ENCODE peak calls at places on chromosomes 7 and 10, in five cellular contexts. Z is AG04450, I is GM03348, Y is NCI-H748 treated with DMSO at 0.1 percent for 48 hours, V is occipital lobe. X is an unnamed sample.

GRCh38 chr10:124065382-124066155 is 27.8 kb downstream of the CHST15 start:
- DNase-seq in Z (no peak), I (no peak), Y (no peak), V (no peak), X (no peak)

GRCh38 chr7:118259115-118259514 is 34.6 kb downstream of the ANKRD7 start:
- DNase-seq in Z (no peak), I (no peak), Y (no peak), V (no peak), X (no peak)

GRCh38 chr7:105890290-105890997 is 14.0 kb upstream of the ATXN7L1 start:
- DNase-seq in Z (no peak), I (no peak), Y (no peak), V (no peak), X (peak)

GRCh38 chr7:8290645-8291308 is 28.8 kb upstream of the ICA1 start:
- DNase-seq in Z (no peak), I (no peak), Y (peak), V (no peak), X (peak)

GRCh38 chr7:105003275-105003674 is 10.7 kb upstream of the KMT2E start:
- DNase-seq in Z (no peak), I (no peak), Y (no peak), V (peak), X (peak)

GRCh38 chr10:27474741-27475140 is 29.4 kb upstream of the RAB18 start:
- DNase-seq in Z (no peak), I (no peak), Y (no peak), V (no peak), X (no peak)

GRCh38 chr7:155562106-155562505 is 15.7 kb upstream of the CNPY1 start:
- DNase-seq in Z (no peak), I (no peak), Y (no peak), V (no peak), X (no peak)

GRCh38 chr10:1368772-1369171 is 312.6 kb downstream of the WDR37 start:
- DNase-seq in Z (no peak), I (no peak), Y (no peak), V (no peak), X (peak)

GRCh38 chr7:26398436-26399308 is 107.0 kb downstream of the SNX10 start:
- DNase-seq in Z (no peak), I (peak), Y (peak), V (peak), X (peak)

GRCh38 chr7:34320926-34321609 is 336.9 kb upstream of the NPSR1 start:
- DNase-seq in Z (peak), I (peak), Y (peak), V (peak), X (peak)

GRCh38 chr7:79593819-79594218 is 140.4 kb upstream of the MAGI2 start:
- DNase-seq in Z (no peak), I (no peak), Y (peak), V (no peak), X (no peak)

GRCh38 chr10:137031-137430 is 1.8 kb downstream of the ZMYND11 start:
- DNase-seq in Z (no peak), I (peak), Y (no peak), V (no peak), X (peak)

GRCh38 chr10:22321156-22321711 is 335 bp downstream of the BMI1 start:
- DNase-seq in Z (no peak), I (peak), Y (no peak), V (peak), X (peak)

GRCh38 chr10:127186846-127187245 is 9.5 kb downstream of the INSYN2A start:
- DNase-seq in Z (no peak), I (no peak), Y (no peak), V (no peak), X (no peak)

X was measured in A172.